ENCODE peak calls at places on chromosomes 16 and 17, in six cellular contexts. One of them, this sample, is unnamed.

GRCh38 chr17:48843172-48843900 is 12.5 kb downstream of the CALCOCO2 start:
- DNase-seq in right cardiac atrium: no peak
- DNase-seq in endothelial cell of umbilical vein: no peak
- DNase-seq in central memory CD4-positive, alpha-beta T cell: no peak
- DNase-seq in OCI-LY7: no peak
- DNase-seq in AG09309: peak; percentile 56
- DNase-seq in this sample: no peak

GRCh38 chr17:77601054-77601979 is 357.2 kb upstream of the TNRC6C start:
- DNase-seq in AG09309: no peak
- DNase-seq in OCI-LY7: no peak
- DNase-seq in central memory CD4-positive, alpha-beta T cell: no peak
- DNase-seq in endothelial cell of umbilical vein: no peak
- DNase-seq in right cardiac atrium: peak; percentile 88
- DNase-seq in this sample: no peak

GRCh38 chr17:83101805-83102480 is 22.5 kb downstream of the METRNL start:
- DNase-seq in right cardiac atrium: peak; percentile 78
- DNase-seq in AG09309: no peak
- DNase-seq in central memory CD4-positive, alpha-beta T cell: no peak
- DNase-seq in endothelial cell of umbilical vein: no peak
- DNase-seq in OCI-LY7: no peak
- DNase-seq in this sample: no peak

GRCh38 chr17:1878419-1879121 is 48.8 kb downstream of the RPA1 start:
- DNase-seq in central memory CD4-positive, alpha-beta T cell: no peak
- DNase-seq in right cardiac atrium: no peak
- DNase-seq in endothelial cell of umbilical vein: peak; percentile 22
- DNase-seq in AG09309: no peak
- DNase-seq in OCI-LY7: no peak
- DNase-seq in this sample: no peak

GRCh38 chr16:12336158-12336557 is 359.6 kb downstream of the SNX29 start:
- DNase-seq in AG09309: no peak
- DNase-seq in OCI-LY7: no peak
- DNase-seq in endothelial cell of umbilical vein: no peak
- DNase-seq in central memory CD4-positive, alpha-beta T cell: no peak
- DNase-seq in right cardiac atrium: no peak
- DNase-seq in this sample: no peak

GRCh38 chr17:40177275-40177874 is at the start of gene RAPGEFL1:
- DNase-seq in AG09309: no peak
- DNase-seq in right cardiac atrium: peak; percentile 93
- DNase-seq in central memory CD4-positive, alpha-beta T cell: peak; percentile 65
- DNase-seq in OCI-LY7: no peak
- DNase-seq in endothelial cell of umbilical vein: peak; percentile 74
- DNase-seq in this sample: peak; percentile 69

GRCh38 chr17:82345151-82345976 is 11.8 kb upstream of the SECTM1 start:
- DNase-seq in central memory CD4-positive, alpha-beta T cell: no peak
- DNase-seq in OCI-LY7: no peak
- DNase-seq in AG09309: no peak
- DNase-seq in endothelial cell of umbilical vein: no peak
- DNase-seq in right cardiac atrium: peak; percentile 46
- DNase-seq in this sample: no peak

GRCh38 chr17:3535253-3535995 is 22.2 kb downstream of the TRPV3 start:
- DNase-seq in central memory CD4-positive, alpha-beta T cell: peak; percentile 23
- DNase-seq in OCI-LY7: peak; percentile 25
- DNase-seq in endothelial cell of umbilical vein: peak; percentile 27
- DNase-seq in AG09309: no peak
- DNase-seq in right cardiac atrium: peak; percentile 91
- DNase-seq in this sample: no peak

GRCh38 chr17:35087731-35088646 is 24.5 kb upstream of the RFFL start:
- DNase-seq in endothelial cell of umbilical vein: peak; percentile 72
- DNase-seq in OCI-LY7: peak; percentile 18
- DNase-seq in central memory CD4-positive, alpha-beta T cell: peak; percentile 39
- DNase-seq in AG09309: no peak
- DNase-seq in right cardiac atrium: peak; percentile 83
- DNase-seq in this sample: peak; percentile 56

GRCh38 chr17:1130191-1130590 is 49.6 kb downstream of the ABR start:
- DNase-seq in OCI-LY7: no peak
- DNase-seq in endothelial cell of umbilical vein: no peak
- DNase-seq in right cardiac atrium: no peak
- DNase-seq in central memory CD4-positive, alpha-beta T cell: no peak
- DNase-seq in AG09309: no peak
- DNase-seq in this sample: no peak

GRCh38 chr17:39261286-39261685 is 35.5 kb upstream of the STAC2 start:
- DNase-seq in AG09309: no peak
- DNase-seq in OCI-LY7: peak; percentile 45
- DNase-seq in right cardiac atrium: no peak
- DNase-seq in central memory CD4-positive, alpha-beta T cell: no peak
- DNase-seq in endothelial cell of umbilical vein: no peak
- DNase-seq in this sample: no peak

GRCh38 chr16:12617401-12617819 is 186.3 kb downstream of the CPPED1 start:
- DNase-seq in right cardiac atrium: no peak
- DNase-seq in endothelial cell of umbilical vein: no peak
- DNase-seq in central memory CD4-positive, alpha-beta T cell: no peak
- DNase-seq in AG09309: no peak
- DNase-seq in OCI-LY7: no peak
- DNase-seq in this sample: no peak

GRCh38 chr16:50835358-50836060 is 93.6 kb downstream of the CYLD start:
- DNase-seq in central memory CD4-positive, alpha-beta T cell: no peak
- DNase-seq in endothelial cell of umbilical vein: no peak
- DNase-seq in OCI-LY7: no peak
- DNase-seq in AG09309: no peak
- DNase-seq in right cardiac atrium: no peak
- DNase-seq in this sample: no peak

GRCh38 chr16:339680-340079 is 12.8 kb downstream of the AXIN1 start:
- DNase-seq in AG09309: no peak
- DNase-seq in right cardiac atrium: no peak
- DNase-seq in central memory CD4-positive, alpha-beta T cell: no peak
- DNase-seq in endothelial cell of umbilical vein: no peak
- DNase-seq in OCI-LY7: no peak
- DNase-seq in this sample: peak; percentile 44

GRCh38 chr17:1010586-1010985 is 13.7 kb downstream of the TIMM22 start:
- DNase-seq in OCI-LY7: no peak
- DNase-seq in endothelial cell of umbilical vein: no peak
- DNase-seq in AG09309: no peak
- DNase-seq in central memory CD4-positive, alpha-beta T cell: no peak
- DNase-seq in right cardiac atrium: peak; percentile 53
- DNase-seq in this sample: no peak

This sample was measured in CD14-positive monocyte.